ENCODE peak calls at places on chromosome X, in eight cellular contexts. E is RWPE2, N is fibroblast of villous mesenchyme, L is GM12864, B is AG04450, M is kidney epithelial cell, T is HCT116, I is A549. K is an unnamed sample.

GRCh38 chrX:150893936-150894335 is 4.5 kb downstream of the CD99L2 start:
- DNase-seq in E (no peak), N (no peak), L (no peak), B (no peak), M (no peak), T (no peak), I (no peak), K (no peak)

GRCh38 chrX:154295664-154296310 is at the start of gene TKTL1:
- DNase-seq in E (no peak), N (no peak), L (no peak), B (no peak), M (no peak), T (no peak), I (no peak), K (no peak)

GRCh38 chrX:42804524-42804923 is 26.6 kb upstream of the PPP1R2C start:
- DNase-seq in E (no peak), N (no peak), L (no peak), B (no peak), M (no peak), T (no peak), I (no peak), K (no peak)

GRCh38 chrX:134990475-134991473 is at the start of gene SMIM10:
- DNase-seq in E (no peak), N (peak; percentile 81), L (no peak), B (no peak), M (peak; percentile 25), T (no peak), I (no peak), K (peak; percentile 84)

GRCh38 chrX:95290455-95290854 is 1394.2 kb upstream of the DIAPH2 start:
- DNase-seq in E (no peak), N (no peak), L (no peak), B (no peak), M (no peak), T (no peak), I (no peak), K (no peak)

GRCh38 chrX:13794417-13794816 is 22.5 kb downstream of the GPM6B start:
- DNase-seq in E (no peak), N (no peak), L (no peak), B (no peak), M (no peak), T (no peak), I (no peak), K (no peak)

GRCh38 chrX:95076449-95076848 is 1402.4 kb downstream of the FAM133A start:
- DNase-seq in E (no peak), N (peak; percentile 28), L (no peak), B (no peak), M (no peak), T (no peak), I (no peak), K (peak; percentile 60)

GRCh38 chrX:50003927-50004326 is 81.5 kb downstream of the CLCN5 start:
- DNase-seq in E (no peak), N (no peak), L (no peak), B (no peak), M (no peak), T (no peak), I (no peak), K (no peak)

GRCh38 chrX:130694983-130695382 is 208.0 kb downstream of the ENOX2 start:
- DNase-seq in E (no peak), N (no peak), L (no peak), B (no peak), M (no peak), T (no peak), I (no peak), K (no peak)

GRCh38 chrX:4379071-4379470 is 665.6 kb upstream of the PRKX start:
- DNase-seq in E (peak; percentile 63), N (no peak), L (no peak), B (no peak), M (no peak), T (no peak), I (no peak), K (no peak)

GRCh38 chrX:119238557-119238956 is 2.5 kb downstream of the PGRMC1 start:
- DNase-seq in E (no peak), N (no peak), L (no peak), B (no peak), M (no peak), T (no peak), I (no peak), K (peak; percentile 40)

GRCh38 chrX:111503594-111503993 is 7.9 kb upstream of the SERTM2 start:
- DNase-seq in E (no peak), N (no peak), L (no peak), B (no peak), M (no peak), T (no peak), I (no peak), K (no peak)

GRCh38 chrX:45849261-45849660 is 648.6 kb upstream of the DIPK2B start:
- DNase-seq in E (no peak), N (peak; percentile 84), L (no peak), B (peak; percentile 36), M (peak; percentile 67), T (peak; percentile 57), I (peak; percentile 43), K (peak; percentile 86)

GRCh38 chrX:78652971-78653822 is 5.9 kb downstream of the RTL3 start:
- DNase-seq in E (no peak), N (peak; percentile 50), L (no peak), B (no peak), M (peak; percentile 71), T (no peak), I (peak; percentile 11), K (peak; percentile 84)

GRCh38 chrX:150256297-150256650 is 106.8 kb upstream of the MAMLD1 start:
- DNase-seq in E (no peak), N (no peak), L (no peak), B (no peak), M (no peak), T (no peak), I (no peak), K (no peak)

GRCh38 chrX:32448945-32449344 is 762.4 kb downstream of the DMD start:
- DNase-seq in E (no peak), N (no peak), L (no peak), B (no peak), M (no peak), T (no peak), I (no peak), K (no peak)

GRCh38 chrX:16100673-16101072 is 22.7 kb upstream of the GRPR start:
- DNase-seq in E (no peak), N (no peak), L (no peak), B (no peak), M (no peak), T (no peak), I (no peak), K (no peak)

GRCh38 chrX:140701480-140701879 is 8.1 kb upstream of the LINC00632 start:
- DNase-seq in E (no peak), N (peak; percentile 4), L (no peak), B (no peak), M (no peak), T (no peak), I (no peak), K (peak; percentile 18)

GRCh38 chrX:19540076-19540475 is 24.8 kb upstream of the MAP3K15 start:
- DNase-seq in E (no peak), N (no peak), L (no peak), B (no peak), M (no peak), T (no peak), I (no peak), K (no peak)

GRCh38 chrX:19532709-19533108 is 17.4 kb upstream of the MAP3K15 start:
- DNase-seq in E (no peak), N (no peak), L (no peak), B (no peak), M (no peak), T (no peak), I (no peak), K (no peak)

GRCh38 chrX:19539665-19540064 is 24.4 kb upstream of the MAP3K15 start:
- DNase-seq in E (no peak), N (no peak), L (no peak), B (no peak), M (no peak), T (no peak), I (no peak), K (no peak)

GRCh38 chrX:19541196-19541595 is 25.9 kb upstream of the MAP3K15 start:
- DNase-seq in E (no peak), N (no peak), L (no peak), B (no peak), M (no peak), T (no peak), I (no peak), K (no peak)

GRCh38 chrX:19535481-19535880 is 20.2 kb upstream of the MAP3K15 start:
- DNase-seq in E (no peak), N (peak; percentile 30), L (no peak), B (no peak), M (no peak), T (no peak), I (peak; percentile 42), K (peak; percentile 38)
- TF ChIP-seq CTCF in E (peak; percentile 38), N (peak; percentile 42), L (peak; percentile 4), B (peak; percentile 51), M (peak; percentile 48), T (peak; percentile 12), I (peak; percentile 48), K (peak; percentile 42)

DNA sequence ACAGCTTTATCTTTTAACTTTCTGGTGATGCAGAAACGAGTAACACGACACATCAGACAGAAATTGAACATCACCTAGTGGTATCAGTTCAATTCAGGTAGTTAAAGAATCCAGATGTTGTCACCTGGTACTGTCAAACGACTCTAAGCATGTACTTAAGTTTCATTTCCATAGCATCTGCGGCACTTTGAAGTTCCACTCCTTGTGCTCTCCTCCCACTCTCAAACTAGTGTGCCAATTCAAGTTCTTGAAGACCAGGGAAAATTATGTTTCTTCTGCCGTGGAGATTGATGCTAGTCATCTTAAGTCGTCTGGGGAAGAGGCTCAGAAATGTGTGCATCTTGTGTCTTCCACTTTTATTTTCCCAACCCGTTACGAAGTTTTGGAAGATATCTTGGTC is 868 bp downstream of the COL4A6 start:
- DNase-seq in E (no peak), N (no peak), L (no peak), B (no peak), M (no peak), T (no peak), I (no peak), K (no peak)
- H3K4me3 ChIP-seq in E (peak overlapping the region; percentile 51), N (peak overlapping the region; percentile 63), L (no peak overlapping the region), B (peak overlapping the region; percentile 59), M (no peak overlapping the region), T (no peak overlapping the region), I (peak overlapping the region; percentile 90), K (no peak overlapping the region)

GRCh38 chrX:38896724-38897298 is 95.6 kb downstream of the MID1IP1 start:
- DNase-seq in E (no peak), N (no peak), L (no peak), B (no peak), M (no peak), T (no peak), I (no peak), K (no peak)
- TF ChIP-seq CTCF in E (no peak), N (no peak), L (no peak), B (no peak), M (no peak), T (no peak), I (no peak), K (no peak)

DNA sequence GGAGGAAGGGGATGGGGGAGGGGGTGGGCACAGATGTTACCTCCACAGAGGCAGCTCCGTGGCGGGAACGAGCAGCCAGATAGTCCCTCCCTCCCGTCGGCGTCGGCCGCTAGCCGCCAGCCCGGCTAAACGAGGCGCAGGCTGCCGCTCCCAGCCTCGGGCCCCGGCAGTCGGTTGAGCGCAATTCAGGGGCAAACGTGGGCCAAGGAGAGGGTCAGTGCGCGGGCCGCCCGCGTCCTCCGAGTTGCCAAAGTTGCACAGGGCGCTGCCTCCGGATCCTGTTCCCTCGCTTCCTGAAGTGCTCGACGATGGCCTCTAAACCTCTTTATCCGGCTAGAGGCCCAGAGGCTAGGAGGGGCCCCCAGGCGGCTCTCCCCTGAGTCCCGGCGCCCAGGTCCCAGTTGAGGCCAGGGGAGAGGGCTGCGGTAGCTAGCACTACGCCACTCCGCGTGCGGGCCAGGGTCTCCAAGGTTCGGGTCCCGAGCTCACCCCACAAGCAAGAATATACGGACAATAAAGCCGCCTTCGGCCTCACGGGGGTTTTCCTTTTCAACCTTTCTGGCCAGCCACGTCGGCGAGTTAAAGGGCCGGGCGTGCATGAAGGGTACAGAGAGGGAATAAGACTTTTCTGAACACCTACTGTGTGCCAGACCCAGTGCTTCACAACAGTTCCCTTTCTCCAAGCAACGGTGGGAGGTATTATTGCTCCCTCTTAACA is 138.7 kb upstream of the ZIC3 start:
- DNase-seq in E (no peak), N (no peak), L (no peak), B (no peak), M (no peak), T (no peak), I (no peak), K (no peak)
- H3K4me3 ChIP-seq in E (no peak overlapping the region), N (peak overlapping the region; percentile 40), L (peak overlapping the region; percentile 23), B (peak overlapping the region; percentile 32), M (no peak overlapping the region), T (no peak overlapping the region), I (peak overlapping the region; percentile 52), K (no peak overlapping the region)

K was measured in fibroblast of mammary gland.